ENCODE peak calls at places on chromosomes 5 and 9, in seven cellular contexts. One of them, this sample, is unnamed.

GRCh38 chr5:177306674-177307543 is 3.3 kb downstream of the PRELID1 start:
- DNase-seq in ovary: no peak
- DNase-seq in dorsolateral prefrontal cortex: no peak
- DNase-seq in IMR-90: no peak
- DNase-seq in GM23338: peak; percentile 67
- DNase-seq in AG04450: no peak
- DNase-seq in left ventricle myocardium inferior: no peak
- DNase-seq in this sample: peak; percentile 6

GRCh38 chr9:134328841-134329575 is 2.8 kb downstream of the RXRA start:
- DNase-seq in IMR-90: no peak
- DNase-seq in ovary: peak; percentile 68
- DNase-seq in AG04450: no peak
- DNase-seq in GM23338: no peak
- DNase-seq in left ventricle myocardium inferior: peak; percentile 68
- DNase-seq in dorsolateral prefrontal cortex: no peak
- DNase-seq in this sample: no peak

GRCh38 chr9:4826417-4827166 is 33.8 kb downstream of the RCL1 start:
- DNase-seq in left ventricle myocardium inferior: no peak
- DNase-seq in ovary: no peak
- DNase-seq in IMR-90: peak; percentile 60
- DNase-seq in dorsolateral prefrontal cortex: no peak
- DNase-seq in AG04450: no peak
- DNase-seq in GM23338: no peak
- DNase-seq in this sample: peak; percentile 59

GRCh38 chr5:3321923-3322322 is 273.7 kb upstream of the IRX1 start:
- DNase-seq in AG04450: no peak
- DNase-seq in dorsolateral prefrontal cortex: no peak
- DNase-seq in left ventricle myocardium inferior: no peak
- DNase-seq in IMR-90: no peak
- DNase-seq in GM23338: no peak
- DNase-seq in ovary: no peak
- DNase-seq in this sample: no peak

GRCh38 chr5:68277427-68277826 is 61.9 kb downstream of the PIK3R1 start:
- DNase-seq in IMR-90: peak; percentile 77
- DNase-seq in AG04450: no peak
- DNase-seq in left ventricle myocardium inferior: no peak
- DNase-seq in GM23338: no peak
- DNase-seq in dorsolateral prefrontal cortex: no peak
- DNase-seq in ovary: no peak
- DNase-seq in this sample: peak; percentile 94

GRCh38 chr9:95286151-95286550 is 31.4 kb downstream of the FANCC start:
- DNase-seq in IMR-90: peak; percentile 30
- DNase-seq in ovary: no peak
- DNase-seq in AG04450: no peak
- DNase-seq in left ventricle myocardium inferior: no peak
- DNase-seq in dorsolateral prefrontal cortex: no peak
- DNase-seq in GM23338: no peak
- DNase-seq in this sample: no peak

GRCh38 chr9:21856301-21857094 is 54.1 kb downstream of the MTAP start:
- DNase-seq in IMR-90: peak; percentile 51
- DNase-seq in AG04450: peak; percentile 10
- DNase-seq in left ventricle myocardium inferior: no peak
- DNase-seq in dorsolateral prefrontal cortex: no peak
- DNase-seq in GM23338: no peak
- DNase-seq in ovary: no peak
- DNase-seq in this sample: peak; percentile 29

GRCh38 chr9:91347370-91347769 is 14.3 kb downstream of the AUH start:
- DNase-seq in left ventricle myocardium inferior: no peak
- DNase-seq in AG04450: no peak
- DNase-seq in ovary: no peak
- DNase-seq in GM23338: no peak
- DNase-seq in dorsolateral prefrontal cortex: no peak
- DNase-seq in IMR-90: no peak
- DNase-seq in this sample: no peak

GRCh38 chr5:146137967-146138403 is 32.6 kb upstream of the PLAC8L1 start:
- DNase-seq in GM23338: no peak
- DNase-seq in ovary: no peak
- DNase-seq in left ventricle myocardium inferior: no peak
- DNase-seq in IMR-90: peak; percentile 68
- DNase-seq in AG04450: peak; percentile 39
- DNase-seq in dorsolateral prefrontal cortex: no peak
- DNase-seq in this sample: peak; percentile 66

GRCh38 chr9:109517798-109518435 is 19.8 kb upstream of the PTPN3 start:
- DNase-seq in GM23338: no peak
- DNase-seq in left ventricle myocardium inferior: no peak
- DNase-seq in IMR-90: no peak
- DNase-seq in AG04450: no peak
- DNase-seq in dorsolateral prefrontal cortex: no peak
- DNase-seq in ovary: no peak
- DNase-seq in this sample: no peak

GRCh38 chr5:134171972-134172371 is 4.8 kb downstream of the SKP1 start:
- DNase-seq in ovary: no peak
- DNase-seq in dorsolateral prefrontal cortex: no peak
- DNase-seq in left ventricle myocardium inferior: no peak
- DNase-seq in GM23338: no peak
- DNase-seq in AG04450: no peak
- DNase-seq in IMR-90: no peak
- DNase-seq in this sample: no peak

GRCh38 chr5:143350341-143350740 is 53.1 kb downstream of the NR3C1 start:
- DNase-seq in IMR-90: no peak
- DNase-seq in AG04450: no peak
- DNase-seq in left ventricle myocardium inferior: no peak
- DNase-seq in dorsolateral prefrontal cortex: no peak
- DNase-seq in GM23338: no peak
- DNase-seq in ovary: no peak
- DNase-seq in this sample: no peak

GRCh38 chr9:89006308-89006707 is 15.0 kb downstream of the S1PR3 start:
- DNase-seq in AG04450: no peak
- DNase-seq in dorsolateral prefrontal cortex: no peak
- DNase-seq in GM23338: no peak
- DNase-seq in IMR-90: no peak
- DNase-seq in left ventricle myocardium inferior: no peak
- DNase-seq in ovary: no peak
- DNase-seq in this sample: no peak

GRCh38 chr5:142356318-142356715 is 31.5 kb upstream of the SPRY4 start:
- DNase-seq in AG04450: peak; percentile 55
- DNase-seq in dorsolateral prefrontal cortex: no peak
- DNase-seq in GM23338: no peak
- DNase-seq in IMR-90: peak; percentile 79
- DNase-seq in ovary: no peak
- DNase-seq in left ventricle myocardium inferior: no peak
- DNase-seq in this sample: peak; percentile 83

GRCh38 chr5:157548513-157549282 is 26.9 kb downstream of the ADAM19 start:
- DNase-seq in left ventricle myocardium inferior: no peak
- DNase-seq in ovary: no peak
- DNase-seq in GM23338: no peak
- DNase-seq in AG04450: peak; percentile 66
- DNase-seq in IMR-90: peak; percentile 90
- DNase-seq in dorsolateral prefrontal cortex: no peak
- DNase-seq in this sample: peak; percentile 94

GRCh38 chr9:31140316-31140715 is 1244.1 kb upstream of the ACO1 start:
- DNase-seq in IMR-90: no peak
- DNase-seq in dorsolateral prefrontal cortex: no peak
- DNase-seq in left ventricle myocardium inferior: no peak
- DNase-seq in GM23338: peak; percentile 64
- DNase-seq in AG04450: no peak
- DNase-seq in ovary: no peak
- DNase-seq in this sample: peak; percentile 59

GRCh38 chr9:37248651-37249163 is 128.3 kb downstream of the ZCCHC7 start:
- DNase-seq in ovary: no peak
- DNase-seq in IMR-90: no peak
- DNase-seq in GM23338: no peak
- DNase-seq in left ventricle myocardium inferior: no peak
- DNase-seq in AG04450: no peak
- DNase-seq in dorsolateral prefrontal cortex: no peak
- DNase-seq in this sample: no peak

GRCh38 chr5:145203193-145203592 is 631.9 kb downstream of the PRELID2 start:
- DNase-seq in IMR-90: peak; percentile 35
- DNase-seq in left ventricle myocardium inferior: no peak
- DNase-seq in ovary: no peak
- DNase-seq in GM23338: no peak
- DNase-seq in AG04450: no peak
- DNase-seq in dorsolateral prefrontal cortex: no peak
- DNase-seq in this sample: no peak

GRCh38 chr5:173010547-173011464 is 27.2 kb downstream of the ATP6V0E1 start:
- DNase-seq in AG04450: no peak
- DNase-seq in ovary: no peak
- DNase-seq in GM23338: peak; percentile 70
- DNase-seq in dorsolateral prefrontal cortex: peak; percentile 33
- DNase-seq in left ventricle myocardium inferior: peak; percentile 64
- DNase-seq in IMR-90: peak; percentile 32
- DNase-seq in this sample: peak; percentile 25

GRCh38 chr5:72160299-72160698 is 53.0 kb downstream of the MAP1B start:
- DNase-seq in ovary: no peak
- DNase-seq in dorsolateral prefrontal cortex: no peak
- DNase-seq in GM23338: no peak
- DNase-seq in left ventricle myocardium inferior: no peak
- DNase-seq in AG04450: peak; percentile 93
- DNase-seq in IMR-90: peak; percentile 99
- DNase-seq in this sample: peak; percentile 90

GRCh38 chr9:16659096-16659495 is 211.4 kb downstream of the BNC2 start:
- DNase-seq in dorsolateral prefrontal cortex: no peak
- DNase-seq in GM23338: no peak
- DNase-seq in IMR-90: no peak
- DNase-seq in AG04450: no peak
- DNase-seq in ovary: no peak
- DNase-seq in left ventricle myocardium inferior: no peak
- DNase-seq in this sample: no peak

GRCh38 chr9:86550411-86550810 is 196.2 kb upstream of the TUT7 start:
- DNase-seq in AG04450: no peak
- DNase-seq in IMR-90: no peak
- DNase-seq in dorsolateral prefrontal cortex: no peak
- DNase-seq in GM23338: no peak
- DNase-seq in ovary: no peak
- DNase-seq in left ventricle myocardium inferior: no peak
- DNase-seq in this sample: no peak

GRCh38 chr9:5800969-5801738 is 31.8 kb downstream of the ERMP1 start:
- DNase-seq in left ventricle myocardium inferior: no peak
- DNase-seq in AG04450: no peak
- DNase-seq in GM23338: no peak
- DNase-seq in IMR-90: no peak
- DNase-seq in dorsolateral prefrontal cortex: no peak
- DNase-seq in ovary: no peak
- DNase-seq in this sample: peak; percentile 62

GRCh38 chr5:168311061-168311566 is 19.7 kb downstream of the WWC1 start:
- DNase-seq in dorsolateral prefrontal cortex: no peak
- DNase-seq in IMR-90: no peak
- DNase-seq in GM23338: peak; percentile 55
- DNase-seq in left ventricle myocardium inferior: no peak
- DNase-seq in ovary: no peak
- DNase-seq in AG04450: no peak
- DNase-seq in this sample: no peak

GRCh38 chr5:83957188-83957587 is 236.5 kb upstream of the HAPLN1 start:
- DNase-seq in ovary: no peak
- DNase-seq in IMR-90: peak; percentile 33
- DNase-seq in AG04450: no peak
- DNase-seq in dorsolateral prefrontal cortex: no peak
- DNase-seq in left ventricle myocardium inferior: no peak
- DNase-seq in GM23338: peak; percentile 17
- DNase-seq in this sample: peak; percentile 32
- TF ChIP-seq CTCF in ovary: no peak
- TF ChIP-seq CTCF in IMR-90: no peak
- TF ChIP-seq CTCF in AG04450: no peak
- TF ChIP-seq CTCF in dorsolateral prefrontal cortex: no peak
- TF ChIP-seq CTCF in left ventricle myocardium inferior: no peak
- TF ChIP-seq CTCF in GM23338: no peak
- TF ChIP-seq CTCF in this sample: no peak

GRCh38 chr5:35803221-35803651 is 53.5 kb upstream of the IL7R start:
- DNase-seq in AG04450: peak; percentile 34
- DNase-seq in dorsolateral prefrontal cortex: peak; percentile 82
- DNase-seq in GM23338: peak; percentile 77
- DNase-seq in IMR-90: peak; percentile 79
- DNase-seq in left ventricle myocardium inferior: peak; percentile 15
- DNase-seq in ovary: peak; percentile 50
- DNase-seq in this sample: peak; percentile 66
- H3K4me3 ChIP-seq in AG04450: no peak overlapping the region
- H3K4me3 ChIP-seq in dorsolateral prefrontal cortex: no peak overlapping the region
- H3K4me3 ChIP-seq in GM23338: no peak overlapping the region
- H3K4me3 ChIP-seq in IMR-90: no peak overlapping the region
- H3K4me3 ChIP-seq in left ventricle myocardium inferior: no peak overlapping the region
- H3K4me3 ChIP-seq in ovary: no peak overlapping the region
- H3K4me3 ChIP-seq in this sample: no peak overlapping the region

DNA sequence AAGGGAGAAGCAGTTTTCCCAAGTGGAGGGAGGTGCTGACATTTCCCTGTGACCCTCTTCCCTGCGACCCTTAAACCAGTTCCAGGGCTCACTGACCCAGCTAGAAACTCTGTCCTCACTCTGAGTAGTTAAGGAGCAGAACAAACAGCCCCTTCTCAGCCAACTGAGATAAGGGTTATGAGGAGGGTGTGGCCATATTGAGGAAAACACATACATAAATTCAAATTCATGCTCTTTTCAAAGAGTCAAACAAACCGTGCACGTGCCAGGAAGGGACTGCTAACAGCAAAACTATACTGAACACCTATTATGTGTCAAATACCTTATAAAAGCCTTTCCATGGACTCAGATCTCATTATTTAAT is 4.9 kb upstream of the AKNA start:
- DNase-seq in dorsolateral prefrontal cortex: no peak
- DNase-seq in GM23338: no peak
- DNase-seq in ovary: peak; percentile 54
- DNase-seq in IMR-90: no peak
- DNase-seq in AG04450: no peak
- DNase-seq in left ventricle myocardium inferior: no peak
- DNase-seq in this sample: no peak
- H3K27ac ChIP-seq in dorsolateral prefrontal cortex: no peak overlapping the region
- H3K27ac ChIP-seq in GM23338: no peak overlapping the region
- H3K27ac ChIP-seq in ovary: no peak overlapping the region
- H3K27ac ChIP-seq in IMR-90: no peak overlapping the region
- H3K27ac ChIP-seq in AG04450: no peak overlapping the region
- H3K27ac ChIP-seq in left ventricle myocardium inferior: peak overlapping the region; percentile 55
- H3K27ac ChIP-seq in this sample: no peak overlapping the region

DNA sequence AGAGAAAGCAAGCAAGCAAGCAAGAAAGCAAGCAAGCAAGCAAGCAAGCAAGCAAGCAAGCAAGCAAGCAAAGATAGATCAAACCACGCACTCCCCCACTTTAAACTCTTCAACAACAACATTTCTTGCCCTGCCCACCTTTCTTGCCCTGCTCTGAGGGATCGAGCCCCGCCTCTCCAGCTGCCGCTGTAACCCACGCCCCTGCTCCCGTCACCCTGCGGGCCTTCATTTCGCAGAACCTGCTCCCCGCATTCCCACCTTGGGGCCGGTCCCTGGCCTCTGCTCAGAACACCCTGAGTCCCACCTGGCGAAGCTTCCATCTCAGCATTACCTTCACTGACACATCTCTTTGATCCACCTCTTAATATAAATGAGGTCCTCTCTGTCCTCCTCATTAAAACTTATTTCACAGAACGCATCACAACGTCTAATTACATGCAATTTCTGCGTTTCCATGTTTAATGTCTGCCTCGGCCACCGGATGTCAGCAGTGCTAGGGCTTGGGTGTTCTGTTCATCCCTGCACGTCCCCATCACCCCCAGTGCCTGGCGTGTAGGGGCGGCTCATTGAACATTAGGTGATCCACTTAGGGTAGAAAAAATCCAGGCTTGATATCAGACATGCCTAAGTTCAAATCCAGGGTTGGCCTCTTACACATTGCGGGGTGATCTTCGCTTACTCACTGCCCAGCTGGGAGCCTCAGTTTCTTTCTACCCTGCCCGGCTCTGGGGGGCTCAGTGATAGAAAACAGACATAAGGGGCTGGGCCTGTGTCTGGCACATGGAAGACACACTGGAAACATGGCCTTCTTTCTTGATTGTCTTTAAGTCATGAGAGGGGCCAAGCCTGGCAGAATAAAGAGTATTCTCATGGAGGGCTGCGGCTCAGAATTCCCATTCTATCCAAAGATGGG is 187.6 kb downstream of the DAB2IP start:
- DNase-seq in IMR-90: no peak
- DNase-seq in GM23338: peak; percentile 51
- DNase-seq in AG04450: no peak
- DNase-seq in dorsolateral prefrontal cortex: no peak
- DNase-seq in left ventricle myocardium inferior: no peak
- DNase-seq in ovary: no peak
- DNase-seq in this sample: no peak
- TF ChIP-seq CTCF in IMR-90: no peak
- TF ChIP-seq CTCF in GM23338: peak; percentile 49
- TF ChIP-seq CTCF in AG04450: peak; percentile 11
- TF ChIP-seq CTCF in dorsolateral prefrontal cortex: no peak
- TF ChIP-seq CTCF in left ventricle myocardium inferior: no peak
- TF ChIP-seq CTCF in ovary: no peak
- TF ChIP-seq CTCF in this sample: no peak

This sample was measured in fibroblast of lung.